ENCODE peak calls at places on chromosome 21, in eight cellular contexts. M is GM12865; K is brain microvascular endothelial cell; U is epithelial cell of esophagus; F is mucosa of descending colon; J is CD8-positive, alpha-beta T cell; A is fibroblast of lung; Z is heart left ventricle. H is an unnamed sample.

GRCh38 chr21:33849839-33850238 is 65.8 kb downstream of the ATP5PO start:
- DNase-seq in M (no peak), K (no peak), U (no peak), F (no peak), J (no peak), A (no peak), Z (no peak), H (no peak)

GRCh38 chr21:38671716-38672115 is 134.0 kb upstream of the ETS2 start:
- DNase-seq in M (no peak), K (no peak), U (no peak), F (no peak), J (no peak), A (peak), Z (no peak), H (no peak)

GRCh38 chr21:30289414-30289813 is at the start of gene KRTAP25-1:
- DNase-seq in M (no peak), K (no peak), U (no peak), F (no peak), J (no peak), A (no peak), Z (no peak), H (no peak)

GRCh38 chr21:39149008-39149407 is 34.2 kb downstream of the PSMG1 start:
- DNase-seq in M (no peak), K (no peak), U (no peak), F (no peak), J (no peak), A (no peak), Z (no peak), H (no peak)

GRCh38 chr21:27047331-27048314 is 80.7 kb upstream of the ADAMTS5 start:
- DNase-seq in M (no peak), K (no peak), U (peak), F (no peak), J (no peak), A (peak), Z (no peak), H (no peak)

GRCh38 chr21:41926068-41926806 is 27.6 kb downstream of the C2CD2 start:
- DNase-seq in M (peak), K (peak), U (peak), F (peak), J (peak), A (peak), Z (no peak), H (no peak)

GRCh38 chr21:38277501-38278111 is 20.8 kb downstream of the KCNJ15 start:
- DNase-seq in M (no peak), K (peak), U (peak), F (no peak), J (no peak), A (peak), Z (no peak), H (no peak)

GRCh38 chr21:46455575-46456385 is 2.9 kb upstream of the DIP2A start:
- DNase-seq in M (no peak), K (peak), U (peak), F (no peak), J (no peak), A (peak), Z (peak), H (no peak)

GRCh38 chr21:31473685-31474345 is 129.8 kb upstream of the TIAM1 start:
- DNase-seq in M (no peak), K (no peak), U (no peak), F (no peak), J (no peak), A (no peak), Z (no peak), H (no peak)

GRCh38 chr21:24895885-24896734 is 711.2 kb downstream of the MRPL39 start:
- DNase-seq in M (peak), K (no peak), U (no peak), F (no peak), J (no peak), A (peak), Z (no peak), H (no peak)

GRCh38 chr21:41993744-41994143 is 16.4 kb downstream of the ZBTB21 start:
- DNase-seq in M (no peak), K (peak), U (no peak), F (no peak), J (no peak), A (peak), Z (no peak), H (no peak)

GRCh38 chr21:27582246-27582945 is 615.5 kb upstream of the ADAMTS5 start:
- DNase-seq in M (no peak), K (no peak), U (peak), F (no peak), J (no peak), A (no peak), Z (no peak), H (no peak)

GRCh38 chr21:36835383-36835795 is 131.1 kb downstream of the HLCS start:
- DNase-seq in M (no peak), K (no peak), U (no peak), F (peak), J (no peak), A (no peak), Z (peak), H (no peak)

GRCh38 chr21:41763398-41763931 is 3.4 kb downstream of the RIPK4 start:
- DNase-seq in M (no peak), K (no peak), U (peak), F (no peak), J (no peak), A (no peak), Z (no peak), H (no peak)

GRCh38 chr21:30434033-30434631 is 4.1 kb downstream of the KRTAP13-4 start:
- DNase-seq in M (peak), K (peak), U (peak), F (no peak), J (no peak), A (peak), Z (peak), H (no peak)

GRCh38 chr21:20661745-20662470 is 336.3 kb upstream of the NCAM2 start:
- DNase-seq in M (no peak), K (no peak), U (no peak), F (no peak), J (no peak), A (no peak), Z (no peak), H (no peak)

GRCh38 chr21:31479222-31479621 is 135.2 kb upstream of the TIAM1 start:
- DNase-seq in M (no peak), K (no peak), U (no peak), F (no peak), J (no peak), A (no peak), Z (no peak), H (no peak)

GRCh38 chr21:41568606-41569385 is 60.8 kb upstream of the TMPRSS2 start:
- DNase-seq in M (no peak), K (no peak), U (no peak), F (no peak), J (no peak), A (no peak), Z (no peak), H (no peak)

GRCh38 chr21:34743831-34744230 is 75.0 kb downstream of the CLIC6 start:
- DNase-seq in M (no peak), K (peak), U (peak), F (no peak), J (no peak), A (peak), Z (peak), H (no peak)

GRCh38 chr21:35426897-35427296 is 377.8 kb upstream of the RUNX1 start:
- DNase-seq in M (no peak), K (no peak), U (no peak), F (no peak), J (no peak), A (no peak), Z (no peak), H (no peak)

GRCh38 chr21:38774586-38775285 is 31.0 kb upstream of the ETS2 start:
- DNase-seq in M (no peak), K (no peak), U (no peak), F (no peak), J (no peak), A (no peak), Z (no peak), H (no peak)

GRCh38 chr21:35050348-35051286 is 1.5 kb upstream of the RUNX1 start:
- DNase-seq in M (peak), K (no peak), U (no peak), F (no peak), J (no peak), A (no peak), Z (no peak), H (no peak)

GRCh38 chr21:35478096-35479080 is 429.3 kb upstream of the RUNX1 start:
- DNase-seq in M (no peak), K (peak), U (no peak), F (no peak), J (no peak), A (peak), Z (no peak), H (no peak)

GRCh38 chr21:38599381-38599975 is 101.2 kb upstream of the ERG start:
- DNase-seq in M (no peak), K (no peak), U (no peak), F (no peak), J (no peak), A (no peak), Z (no peak), H (no peak)

GRCh38 chr21:16418663-16419062 is 688.9 kb downstream of the USP25 start:
- DNase-seq in M (no peak), K (no peak), U (no peak), F (no peak), J (no peak), A (no peak), Z (no peak), H (no peak)

GRCh38 chr21:42238185-42238934 is 19.4 kb downstream of the ABCG1 start:
- DNase-seq in M (peak), K (no peak), U (no peak), F (no peak), J (no peak), A (no peak), Z (no peak), H (peak)

GRCh38 chr21:26781331-26781730 is 63.9 kb downstream of the ADAMTS1 start:
- DNase-seq in M (no peak), K (no peak), U (no peak), F (no peak), J (no peak), A (no peak), Z (no peak), H (no peak)

GRCh38 chr21:32499249-32500055 is 85.9 kb downstream of the TCP10L start:
- DNase-seq in M (no peak), K (peak), U (no peak), F (no peak), J (no peak), A (peak), Z (peak), H (peak)
- TF ChIP-seq CTCF in M (no peak), K (peak), U (no peak), F (no peak), J (no peak), A (peak), Z (peak), H (no peak)

DNA sequence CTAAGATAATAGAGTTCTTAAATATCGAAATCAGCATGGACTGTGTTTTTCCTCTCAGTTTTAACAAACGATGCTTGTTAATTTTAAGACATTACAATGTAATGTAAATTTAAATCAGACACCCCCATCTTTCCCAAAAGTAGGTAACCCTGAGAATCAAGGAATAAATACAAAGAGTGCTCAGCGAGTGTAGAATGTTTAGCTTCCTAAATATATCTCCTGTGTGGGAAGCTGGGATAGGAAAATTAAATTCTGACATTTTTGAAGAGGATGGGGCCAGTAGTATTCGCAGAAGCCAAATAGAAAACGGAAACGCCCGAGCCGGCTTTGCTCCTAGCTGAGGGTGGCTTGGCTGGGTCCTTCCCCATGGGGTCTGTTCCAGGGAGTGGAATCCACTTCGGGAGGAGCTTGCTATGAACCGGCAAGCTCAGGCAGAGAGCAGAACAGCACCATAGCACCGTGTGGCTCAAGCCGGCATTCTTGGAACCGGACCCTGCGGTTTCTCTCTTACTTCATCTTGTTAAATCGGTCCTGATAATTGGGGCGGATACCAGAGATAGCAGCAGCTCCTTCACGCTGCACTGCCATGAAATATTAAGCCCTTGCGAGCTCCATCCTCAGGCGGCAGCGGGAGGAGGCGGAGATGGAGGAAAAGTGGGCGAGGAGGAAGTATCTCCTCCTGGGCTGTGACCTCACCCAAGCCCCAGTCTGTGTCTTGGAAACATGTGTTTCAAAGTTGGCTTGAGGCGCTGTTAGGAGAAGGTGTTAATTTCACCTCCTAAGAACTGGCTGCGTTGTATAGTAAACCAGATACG is 24.9 kb downstream of the MAP3K7CL start:
- DNase-seq in M (no peak), K (peak), U (peak), F (no peak), J (no peak), A (peak), Z (peak), H (peak)
- TF ChIP-seq CTCF in M (no peak), K (peak), U (peak), F (no peak), J (no peak), A (no peak), Z (no peak), H (no peak)

GRCh38 chr21:45451771-45452182 is 46.8 kb downstream of the COL18A1 start:
- DNase-seq in M (no peak), K (no peak), U (no peak), F (peak), J (no peak), A (no peak), Z (no peak), H (peak)

GRCh38 chr21:45454924-45455315 is 50.0 kb downstream of the COL18A1 start:
- DNase-seq in M (no peak), K (no peak), U (no peak), F (peak), J (no peak), A (peak), Z (no peak), H (no peak)

GRCh38 chr21:45454081-45454923 is 49.3 kb downstream of the COL18A1 start:
- DNase-seq in M (no peak), K (no peak), U (peak), F (peak), J (no peak), A (peak), Z (no peak), H (peak)

GRCh38 chr21:45452696-45453307 is 47.8 kb downstream of the COL18A1 start:
- DNase-seq in M (no peak), K (no peak), U (no peak), F (no peak), J (no peak), A (no peak), Z (no peak), H (no peak)

DNA sequence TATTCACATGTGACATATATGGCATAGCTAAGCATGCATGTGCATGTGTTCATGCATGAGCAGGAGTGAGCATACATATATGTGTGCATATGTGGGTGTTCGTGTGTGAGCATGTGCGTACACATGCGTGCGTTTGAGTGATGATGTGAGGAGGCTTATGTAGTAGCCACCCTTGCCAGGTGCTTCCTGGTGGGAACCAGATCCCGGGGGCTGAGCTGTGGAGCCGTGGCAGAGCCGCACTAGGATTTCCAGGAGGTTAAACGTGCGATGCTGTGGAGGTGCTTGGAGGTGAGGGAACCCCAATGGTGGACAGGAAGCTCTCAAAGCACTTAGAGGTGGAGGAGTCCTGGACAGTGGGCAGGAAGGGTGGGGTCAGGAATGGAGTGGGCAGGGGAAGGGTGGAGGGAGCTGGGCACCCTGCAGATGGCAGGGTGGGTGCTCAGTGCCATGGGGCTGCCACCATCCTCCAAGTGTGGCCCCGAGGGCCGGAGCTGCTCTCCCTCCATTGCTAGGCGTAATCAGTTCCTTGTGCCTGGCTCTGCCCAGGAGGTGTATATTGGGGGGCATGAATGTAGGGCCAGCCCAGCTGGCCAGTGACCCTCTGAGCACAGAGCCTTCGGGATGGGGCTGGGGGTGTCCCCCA is 48.5 kb downstream of the COL18A1 start:
- DNase-seq in M (no peak), K (no peak), U (no peak), F (peak), J (no peak), A (no peak), Z (no peak), H (peak)
- TF ChIP-seq CTCF in M (no peak), K (no peak), U (no peak), F (no peak), J (no peak), A (no peak), Z (no peak), H (no peak)

GRCh38 chr21:44384968-44385367 is 31.5 kb downstream of the TRPM2 start:
- DNase-seq in M (no peak), K (no peak), U (no peak), F (no peak), J (no peak), A (no peak), Z (no peak), H (no peak)
- TF ChIP-seq CTCF in M (no peak), K (no peak), U (no peak), F (no peak), J (no peak), A (no peak), Z (no peak), H (no peak)

GRCh38 chr21:43316156-43316845 is 110.6 kb downstream of the SIK1 start:
- DNase-seq in M (no peak), K (no peak), U (no peak), F (no peak), J (no peak), A (no peak), Z (no peak), H (peak)

GRCh38 chr21:43313221-43313938 is 113.6 kb downstream of the SIK1 start:
- DNase-seq in M (peak), K (no peak), U (no peak), F (no peak), J (no peak), A (no peak), Z (no peak), H (peak)

GRCh38 chr21:43317254-43317748 is 109.6 kb downstream of the SIK1 start:
- DNase-seq in M (no peak), K (no peak), U (no peak), F (no peak), J (no peak), A (no peak), Z (no peak), H (peak)

GRCh38 chr21:43313939-43314405 is 113.0 kb downstream of the SIK1 start:
- DNase-seq in M (peak), K (no peak), U (no peak), F (no peak), J (no peak), A (no peak), Z (no peak), H (peak)

DNA sequence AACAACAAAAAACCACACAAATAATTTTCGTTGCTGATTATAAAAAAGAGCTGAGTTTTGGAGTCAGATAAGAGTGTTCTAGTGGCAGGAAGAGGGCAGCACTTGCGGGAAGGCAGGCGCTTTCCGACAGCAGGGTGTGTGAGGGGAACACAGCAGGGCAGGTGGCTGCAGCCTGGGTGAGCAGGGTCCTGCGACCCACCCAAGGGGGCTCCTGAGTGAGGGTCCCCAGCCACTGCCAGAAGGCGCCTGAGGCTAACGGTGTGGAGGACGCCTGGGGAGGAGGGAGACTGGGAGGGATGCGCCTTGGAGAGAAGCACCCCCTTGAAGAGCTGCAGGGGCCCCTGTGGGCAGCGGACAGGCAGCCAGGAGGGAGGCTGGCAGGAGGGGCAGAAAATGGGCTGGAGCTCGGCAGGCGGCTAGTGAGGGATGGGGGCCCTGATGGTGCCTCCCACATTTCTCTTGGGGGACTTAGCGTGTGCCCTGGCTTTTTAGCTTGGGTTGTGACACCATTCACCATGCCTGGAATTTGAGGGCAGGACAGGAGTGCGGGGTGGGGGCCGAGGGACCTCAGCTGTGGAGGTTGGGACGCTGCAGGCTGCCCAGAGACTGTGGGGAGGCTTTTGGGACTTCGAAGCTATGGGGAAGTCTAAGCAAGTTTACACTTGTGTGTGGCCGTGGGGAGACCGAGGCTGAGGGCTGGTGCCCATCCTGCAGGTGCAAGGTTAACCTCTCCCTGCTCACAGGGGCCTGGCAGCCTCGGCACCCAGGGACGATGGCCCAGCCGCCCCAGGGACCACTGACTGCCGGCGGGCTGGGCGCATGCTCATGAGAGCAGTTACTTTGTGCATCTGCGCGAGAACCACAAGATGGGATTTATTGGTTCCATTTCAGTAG is 111.4 kb downstream of the SIK1 start:
- DNase-seq in M (no peak), K (no peak), U (no peak), F (no peak), J (peak), A (no peak), Z (no peak), H (peak)
- TF ChIP-seq CTCF in M (peak), K (peak), U (no peak), F (no peak), J (no peak), A (no peak), Z (no peak), H (peak)

H was measured in kidney.